ENCODE peak calls at places on chromosomes 4 and X, in seven cellular contexts. N is right lobe of liver, D is ascending aorta, Q is OCI-LY7, G is Peyer's patch, R is heart right ventricle, O is neuronal stem cell. B is an unnamed sample.

GRCh38 chr4:76615999-76616398 is 181.0 kb downstream of the SHROOM3 start:
- DNase-seq in N (no peak), D (no peak), Q (no peak), G (no peak), R (no peak), O (no peak), B (no peak)

GRCh38 chr4:187606581-187606980 is 389.0 kb upstream of the ZFP42 start:
- DNase-seq in N (no peak), D (no peak), Q (peak; percentile 49), G (peak; percentile 48), R (no peak), O (peak; percentile 44), B (no peak)

GRCh38 chr4:108978066-108978465 is 215.2 kb upstream of the ETNPPL start:
- DNase-seq in N (no peak), D (no peak), Q (no peak), G (no peak), R (no peak), O (no peak), B (no peak)

GRCh38 chrX:22538581-22538980 is 265.9 kb downstream of the CBLL2 start:
- DNase-seq in N (no peak), D (no peak), Q (no peak), G (no peak), R (no peak), O (no peak), B (no peak)

GRCh38 chr4:47209833-47210232 is 178.5 kb downstream of the GABRB1 start:
- DNase-seq in N (no peak), D (no peak), Q (no peak), G (no peak), R (no peak), O (no peak), B (no peak)

GRCh38 chr4:141636077-141636770 is at the start of gene IL15:
- DNase-seq in N (peak; percentile 91), D (peak; percentile 79), Q (no peak), G (peak; percentile 93), R (peak; percentile 65), O (peak; percentile 30), B (peak; percentile 64)

GRCh38 chr4:146054676-146055075 is 116.1 kb upstream of the ZNF827 start:
- DNase-seq in N (no peak), D (no peak), Q (no peak), G (no peak), R (no peak), O (no peak), B (no peak)

GRCh38 chr4:20805716-20806115 is 105.5 kb downstream of the PACRGL start:
- DNase-seq in N (no peak), D (no peak), Q (no peak), G (no peak), R (no peak), O (no peak), B (no peak)

GRCh38 chr4:2079006-2079405 is 19.9 kb downstream of the NAT8L start:
- DNase-seq in N (no peak), D (peak; percentile 47), Q (no peak), G (peak; percentile 15), R (no peak), O (no peak), B (no peak)

GRCh38 chrX:129769467-129770154 is 10.1 kb upstream of the SASH3 start:
- DNase-seq in N (no peak), D (no peak), Q (peak; percentile 96), G (peak; percentile 90), R (no peak), O (no peak), B (peak; percentile 47)

GRCh38 chrX:92249125-92249524 is 469.9 kb downstream of the PCDH11X start:
- DNase-seq in N (no peak), D (no peak), Q (no peak), G (no peak), R (no peak), O (no peak), B (no peak)

GRCh38 chrX:92247076-92247475 is 467.9 kb downstream of the PCDH11X start:
- DNase-seq in N (no peak), D (no peak), Q (no peak), G (no peak), R (no peak), O (no peak), B (no peak)
- H3K27ac ChIP-seq in N (no peak overlapping the region), D (no peak overlapping the region), Q (no peak overlapping the region), G (no peak overlapping the region), R (no peak overlapping the region), O (no peak overlapping the region), B (no peak overlapping the region)

GRCh38 chr4:54065282-54066087 is 1.1 kb upstream of the CHIC2 start:
- DNase-seq in N (no peak), D (peak; percentile 71), Q (peak; percentile 35), G (no peak), R (no peak), O (no peak), B (peak; percentile 33)
- H3K4me3 ChIP-seq in N (no peak overlapping the region), D (peak overlapping the region; percentile 99), Q (peak overlapping the region; percentile 98), G (peak overlapping the region; percentile 98), R (peak overlapping the region; percentile 94), O (peak overlapping the region; percentile 94), B (peak overlapping the region; percentile 93)

DNA sequence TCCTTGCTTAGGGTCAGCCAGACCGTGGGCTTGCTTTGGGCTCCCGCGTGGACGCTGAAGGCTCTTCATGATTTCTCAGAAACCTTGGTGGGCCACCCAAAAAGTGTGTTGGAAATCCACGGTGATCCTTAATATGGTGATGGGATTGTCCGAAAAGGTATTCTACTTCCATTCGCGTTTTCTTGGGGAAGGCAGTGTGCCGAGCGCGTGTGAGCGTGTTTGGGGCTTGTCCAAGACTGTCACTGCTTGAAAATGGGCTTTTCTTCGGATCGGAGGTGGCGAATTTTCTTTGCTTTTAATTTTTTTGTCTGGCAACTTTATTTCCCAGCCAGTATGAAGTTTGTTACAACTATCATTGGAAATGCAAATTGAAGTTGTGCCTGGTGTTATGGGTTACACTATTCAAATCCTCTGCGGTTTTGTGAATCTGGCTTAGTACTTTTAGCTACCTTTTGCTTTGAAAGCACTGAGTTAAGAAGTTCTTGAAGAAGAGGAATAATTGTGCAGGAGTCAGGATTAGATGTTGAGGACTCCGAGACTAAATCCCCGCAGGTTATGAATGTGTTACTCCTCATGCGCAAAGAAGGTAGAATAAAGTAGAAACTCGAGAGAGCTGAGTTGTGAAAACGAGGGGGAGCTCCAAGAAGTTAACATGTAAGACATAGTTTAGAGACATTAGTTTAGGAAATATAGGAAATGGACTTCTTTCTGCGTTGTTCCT is 3.2 kb downstream of the SPRY1 start:
- DNase-seq in N (no peak), D (no peak), Q (no peak), G (no peak), R (no peak), O (no peak), B (no peak)
- H3K27ac ChIP-seq in N (peak overlapping the region; percentile 91), D (peak overlapping the region; percentile 93), Q (no peak overlapping the region), G (peak overlapping the region; percentile 84), R (peak overlapping the region; percentile 93), O (peak overlapping the region; percentile 73), B (peak overlapping the region; percentile 39)

GRCh38 chr4:42151568-42152506 is 618 bp downstream of the BEND4 start:
- DNase-seq in N (no peak), D (no peak), Q (peak; percentile 91), G (peak; percentile 91), R (no peak), O (peak; percentile 78), B (peak; percentile 51)
- H3K4me3 ChIP-seq in N (peak overlapping the region; percentile 35), D (peak overlapping the region; percentile 66), Q (peak overlapping the region; percentile 82), G (peak overlapping the region; percentile 55), R (peak overlapping the region; percentile 52), O (peak overlapping the region; percentile 44), B (peak overlapping the region; percentile 66)

DNA sequence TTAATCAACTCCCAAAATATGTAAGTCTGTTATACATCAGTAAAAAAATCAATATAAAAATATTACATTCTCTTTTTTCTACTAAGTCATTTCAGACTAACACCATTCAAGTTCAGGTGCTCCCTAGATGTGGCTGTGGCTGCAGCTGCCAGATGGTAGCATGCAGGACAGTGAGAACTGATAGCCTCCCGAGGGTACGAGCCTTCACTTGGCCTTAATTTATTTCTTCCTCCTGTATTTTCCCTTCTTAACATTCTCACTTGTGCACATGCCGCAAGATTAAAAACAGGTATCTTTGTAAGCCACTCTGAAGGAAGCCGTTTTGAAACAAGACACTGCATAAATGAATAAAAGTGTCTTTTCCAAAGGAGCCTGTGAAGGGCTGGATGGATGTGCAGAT is 97.2 kb downstream of the KLHL8 start:
- DNase-seq in N (no peak), D (no peak), Q (no peak), G (no peak), R (no peak), O (no peak), B (no peak)
- H3K27ac ChIP-seq in N (no peak overlapping the region), D (peak overlapping the region; percentile 11), Q (no peak overlapping the region), G (no peak overlapping the region), R (no peak overlapping the region), O (no peak overlapping the region), B (no peak overlapping the region)

B was measured in right cardiac atrium.